ENCODE peak calls at places on chromosomes 1 and 21, in seven cellular contexts. H is OCI-LY7, N is fibroblast of the aortic adventitia, R is AG09309, P is heart right ventricle, V is transverse colon, A is cardiac fibroblast. S is an unnamed sample.

GRCh38 chr1:236759252-236759859 is 35.7 kb upstream of the MTR start:
- DNase-seq in H (peak), N (peak), R (peak), P (no peak), V (no peak), A (peak), S (peak)

GRCh38 chr1:154405762-154406571 is 824 bp downstream of the IL6R start:
- DNase-seq in H (peak), N (peak), R (peak), P (peak), V (peak), A (peak), S (peak)

GRCh38 chr21:44965251-44966022 is 25.6 kb downstream of the SLX9 start:
- DNase-seq in H (no peak), N (no peak), R (peak), P (no peak), V (no peak), A (peak), S (no peak)

GRCh38 chr1:170662561-170662971 is 1.4 kb upstream of the PRRX1 start:
- DNase-seq in H (no peak), N (peak), R (no peak), P (no peak), V (no peak), A (peak), S (no peak)

GRCh38 chr1:160645386-160646063 is 1.3 kb downstream of the SLAMF1 start:
- DNase-seq in H (no peak), N (no peak), R (no peak), P (no peak), V (no peak), A (no peak), S (no peak)

GRCh38 chr1:197356723-197357533 is 88.9 kb downstream of the CRB1 start:
- DNase-seq in H (peak), N (peak), R (peak), P (peak), V (no peak), A (peak), S (peak)

GRCh38 chr1:171801395-171801990 is 20.0 kb downstream of the METTL13 start:
- DNase-seq in H (peak), N (peak), R (no peak), P (no peak), V (no peak), A (peak), S (peak)

GRCh38 chr1:67307251-67308060 is at the start of gene IL12RB2:
- DNase-seq in H (no peak), N (no peak), R (no peak), P (no peak), V (peak), A (no peak), S (peak)

GRCh38 chr1:58818991-58819390 is 35.1 kb upstream of the JUN start:
- DNase-seq in H (no peak), N (no peak), R (no peak), P (no peak), V (no peak), A (no peak), S (no peak)

GRCh38 chr1:119181236-119181635 is 40.8 kb upstream of the WARS2 start:
- DNase-seq in H (no peak), N (no peak), R (no peak), P (no peak), V (no peak), A (no peak), S (no peak)

GRCh38 chr1:62076286-62076685 is 118.4 kb upstream of the L1TD1 start:
- DNase-seq in H (no peak), N (peak), R (no peak), P (no peak), V (no peak), A (peak), S (no peak)

GRCh38 chr1:119286587-119287181 is 81.9 kb upstream of the HAO2 start:
- DNase-seq in H (peak), N (peak), R (no peak), P (no peak), V (peak), A (peak), S (peak)

GRCh38 chr1:171251042-171251740 is 2.9 kb downstream of the FMO1 start:
- DNase-seq in H (peak), N (peak), R (no peak), P (peak), V (peak), A (no peak), S (no peak)

GRCh38 chr1:219927956-219928790 is at the start of gene SLC30A10:
- DNase-seq in H (no peak), N (no peak), R (no peak), P (peak), V (peak), A (peak), S (peak)

GRCh38 chr1:29650476-29650875 is 414.2 kb downstream of the PTPRU start:
- DNase-seq in H (no peak), N (no peak), R (no peak), P (peak), V (peak), A (no peak), S (no peak)

GRCh38 chr1:12473596-12474329 is 144.2 kb downstream of the DHRS3 start:
- DNase-seq in H (no peak), N (peak), R (no peak), P (peak), V (no peak), A (no peak), S (no peak)

GRCh38 chr1:10192263-10192662 is 18.1 kb upstream of the KIF1B start:
- DNase-seq in H (no peak), N (no peak), R (no peak), P (no peak), V (no peak), A (no peak), S (no peak)

GRCh38 chr1:10189659-10190058 is 20.7 kb upstream of the KIF1B start:
- DNase-seq in H (peak), N (no peak), R (no peak), P (no peak), V (peak), A (no peak), S (no peak)

GRCh38 chr1:10195570-10195969 is 14.8 kb upstream of the KIF1B start:
- DNase-seq in H (no peak), N (peak), R (no peak), P (no peak), V (no peak), A (peak), S (no peak)

GRCh38 chr1:10196991-10197390 is 13.4 kb upstream of the KIF1B start:
- DNase-seq in H (no peak), N (peak), R (no peak), P (no peak), V (no peak), A (peak), S (no peak)

DNA sequence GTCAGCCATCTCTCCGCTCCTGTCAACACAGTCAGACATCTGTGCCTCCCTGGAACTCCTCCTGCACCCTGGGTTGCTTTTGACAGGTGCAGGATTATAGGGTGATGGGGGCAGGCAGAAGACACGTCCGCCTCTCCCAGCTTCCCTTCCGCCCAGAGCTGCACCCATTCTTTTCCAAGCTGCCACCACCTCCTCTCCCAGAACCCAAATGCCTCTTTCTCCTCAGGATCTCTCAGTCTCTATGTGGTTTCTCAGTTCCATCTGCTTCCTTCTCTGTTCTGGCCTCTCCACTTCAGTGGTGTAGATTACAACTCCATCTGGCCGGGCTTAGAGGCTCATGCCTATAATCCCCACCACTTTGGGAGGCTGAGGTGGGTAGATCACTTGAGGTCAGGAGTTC is 17.0 kb upstream of the KIF1B start:
- DNase-seq in H (no peak), N (no peak), R (no peak), P (no peak), V (no peak), A (no peak), S (no peak)
- TF ChIP-seq CTCF in H (no peak), N (no peak), R (no peak), P (no peak), V (no peak), A (no peak), S (no peak)

DNA sequence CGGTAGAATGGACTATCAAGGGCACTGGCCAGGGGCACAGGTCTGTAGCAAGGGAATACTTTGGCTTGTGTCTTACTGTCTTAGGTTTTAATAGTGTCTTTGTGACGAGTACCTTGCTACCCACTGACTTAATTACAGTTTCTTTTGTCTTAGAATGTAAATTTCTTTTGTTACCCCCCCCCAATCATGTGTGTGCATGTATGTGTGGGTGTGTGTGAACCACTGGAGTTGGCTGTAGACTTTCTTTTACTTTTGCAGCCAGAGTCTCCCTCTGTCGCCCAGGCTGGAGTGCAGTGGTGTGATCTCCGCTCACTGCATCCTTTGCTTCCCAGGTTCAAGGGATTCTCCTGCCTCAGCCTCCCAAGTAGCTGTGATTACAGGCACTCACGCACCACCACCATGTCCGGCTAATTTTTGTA is 61.8 kb upstream of the CLDN14 start:
- DNase-seq in H (no peak), N (no peak), R (no peak), P (no peak), V (no peak), A (no peak), S (no peak)
- TF ChIP-seq CTCF in H (no peak), N (no peak), R (no peak), P (no peak), V (no peak), A (no peak), S (no peak)

DNA sequence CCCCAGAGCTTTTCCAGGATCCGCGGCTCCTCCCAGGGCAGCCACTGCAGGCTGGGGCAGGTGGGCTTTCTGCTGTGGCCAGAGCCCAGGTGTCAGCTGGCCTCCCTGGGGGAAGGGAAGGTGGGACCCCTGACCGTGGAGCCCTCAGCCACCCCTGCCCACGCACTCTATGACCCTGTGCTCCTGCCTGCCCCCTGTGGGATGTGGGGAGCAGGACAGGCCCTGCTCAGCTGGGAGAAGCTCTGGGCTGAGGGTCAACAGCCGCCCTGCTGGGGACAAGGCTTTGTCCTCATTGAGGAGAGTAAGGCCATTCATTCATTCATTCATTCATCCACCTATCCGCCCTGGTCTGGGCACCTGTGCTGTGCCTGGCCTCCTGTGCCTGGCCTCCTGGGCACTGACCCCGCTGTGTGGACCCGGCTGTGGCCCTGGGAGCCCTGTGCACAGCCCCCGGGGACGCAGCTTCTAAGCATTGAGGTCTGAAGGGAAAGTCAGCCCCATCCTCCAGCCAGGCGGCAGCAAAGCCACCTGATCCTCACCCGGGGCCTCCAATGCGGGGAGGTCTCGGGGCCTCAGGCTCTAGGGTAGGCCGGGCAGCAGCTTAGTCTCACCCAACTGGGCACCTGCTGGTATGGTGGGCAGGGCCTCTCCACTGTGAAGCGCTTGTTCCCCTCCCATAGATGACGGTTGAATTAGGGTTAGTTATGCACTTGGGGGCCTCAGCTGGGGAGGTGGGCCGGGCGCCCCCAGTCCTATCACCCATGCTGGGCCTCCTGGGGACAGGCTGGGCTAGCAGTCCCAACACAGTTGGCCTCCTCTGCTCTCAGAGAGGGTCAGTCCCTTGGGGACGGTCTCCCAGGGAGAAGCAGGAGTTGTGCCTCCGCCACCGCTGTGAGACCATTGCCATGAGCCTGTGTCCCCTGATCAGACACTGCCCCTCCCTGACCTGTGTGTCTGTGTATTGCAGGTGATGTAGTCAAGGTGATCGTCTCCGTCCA is 6.0 kb downstream of the TNFRSF14 start:
- DNase-seq in H (no peak), N (no peak), R (no peak), P (no peak), V (no peak), A (no peak), S (no peak)
- TF ChIP-seq CTCF in H (peak), N (peak), R (peak), P (peak), V (no peak), A (peak), S (peak)

DNA sequence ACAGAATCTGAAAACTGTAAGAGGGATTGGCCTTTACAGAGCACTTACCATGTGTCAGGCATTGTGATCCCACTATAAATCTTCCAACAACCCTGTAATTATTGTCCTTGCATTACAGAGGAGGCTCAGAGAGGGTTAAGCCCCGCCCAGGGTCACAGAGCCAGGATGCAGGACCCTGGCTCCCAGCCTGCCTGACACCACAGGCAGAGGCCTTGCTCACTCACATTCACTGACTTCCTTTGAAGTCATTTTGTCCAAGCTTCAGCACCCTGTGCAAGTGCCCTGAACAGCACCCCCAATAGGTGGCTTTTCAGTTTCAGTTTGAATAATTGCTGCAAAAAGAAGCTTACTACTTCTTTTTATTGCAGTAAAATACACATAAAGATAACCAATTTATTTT is 256.8 kb upstream of the NFIA start:
- DNase-seq in H (no peak), N (no peak), R (no peak), P (no peak), V (peak), A (no peak), S (no peak)
- TF ChIP-seq CTCF in H (no peak), N (no peak), R (no peak), P (no peak), V (no peak), A (no peak), S (peak)

GRCh38 chr21:34189506-34189905 is 116.1 kb downstream of the MRPS6 start:
- DNase-seq in H (no peak), N (no peak), R (no peak), P (no peak), V (no peak), A (no peak), S (no peak)

GRCh38 chr21:34186119-34186719 is 112.8 kb downstream of the MRPS6 start:
- DNase-seq in H (no peak), N (peak), R (no peak), P (no peak), V (no peak), A (peak), S (no peak)

GRCh38 chr21:34185051-34185750 is 111.8 kb downstream of the MRPS6 start:
- DNase-seq in H (no peak), N (no peak), R (no peak), P (no peak), V (no peak), A (no peak), S (no peak)

GRCh38 chr21:34190576-34191301 is 117.4 kb downstream of the MRPS6 start:
- DNase-seq in H (no peak), N (no peak), R (no peak), P (no peak), V (no peak), A (no peak), S (no peak)

DNA sequence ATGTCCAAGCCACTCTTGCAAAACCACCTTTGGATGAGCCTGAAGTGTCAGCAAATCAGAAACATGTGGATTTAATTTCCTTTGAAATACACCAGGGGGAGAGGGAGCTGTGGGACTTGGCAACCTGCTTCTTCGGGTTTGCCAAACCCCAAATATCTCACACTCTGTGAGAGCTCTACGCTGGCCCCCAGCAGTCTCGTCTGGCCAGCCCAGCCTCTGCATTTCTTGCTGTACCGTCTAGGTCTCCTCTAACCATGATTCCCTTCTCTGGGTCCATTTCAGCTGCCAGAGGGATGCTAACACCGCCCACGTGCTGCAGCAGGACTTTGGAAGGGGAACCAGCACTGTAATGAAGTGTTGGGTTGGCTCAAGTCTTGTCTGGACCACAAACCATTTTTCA is 114.6 kb downstream of the MRPS6 start:
- DNase-seq in H (no peak), N (peak), R (peak), P (no peak), V (no peak), A (peak), S (no peak)
- TF ChIP-seq CTCF in H (no peak), N (no peak), R (no peak), P (no peak), V (no peak), A (no peak), S (no peak)

DNA sequence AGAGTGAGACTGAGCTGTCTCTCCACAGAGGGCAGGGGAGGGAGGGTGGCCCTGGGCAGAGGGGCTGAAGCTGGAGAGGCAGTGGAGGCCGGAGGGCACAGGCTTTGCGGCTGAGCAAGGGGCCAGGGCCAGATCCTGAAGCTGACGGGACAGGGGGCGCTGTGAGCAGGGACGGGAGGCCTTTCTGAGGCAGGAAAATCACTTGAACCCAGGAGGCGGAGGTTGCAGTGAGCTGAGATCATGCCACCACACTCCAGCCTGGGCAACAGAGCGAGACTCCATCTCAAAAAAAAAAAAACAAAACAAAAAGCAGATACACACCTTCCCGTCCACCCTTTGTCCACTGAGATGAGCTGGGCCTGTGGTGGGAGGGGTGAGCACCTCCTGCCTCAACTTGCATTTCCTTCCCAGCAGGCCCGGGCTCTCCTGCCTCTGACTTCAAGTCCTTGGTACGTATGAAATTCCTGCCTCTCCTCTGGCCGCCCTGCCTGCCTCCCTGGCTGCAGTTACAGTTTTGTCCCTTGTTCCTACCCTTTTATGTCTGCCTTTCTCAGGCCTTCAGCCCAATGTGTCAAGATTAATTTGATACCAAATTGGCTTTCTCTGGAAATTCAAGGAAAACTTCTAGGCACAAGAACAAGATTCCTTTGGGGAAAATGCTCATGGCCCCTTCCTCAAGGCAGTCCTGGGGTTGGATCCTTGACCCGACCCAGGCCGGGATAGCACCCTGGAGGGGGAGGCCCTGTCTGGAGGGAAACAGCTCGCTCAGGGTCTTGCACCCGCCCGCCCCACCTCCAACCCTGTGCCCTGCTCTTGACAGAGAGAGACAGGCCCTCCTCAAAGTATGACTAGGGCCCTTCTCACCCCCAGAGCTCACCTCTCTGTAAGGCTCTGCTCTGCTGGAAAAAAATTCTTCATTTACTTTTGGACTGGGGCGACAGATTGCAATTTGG is 11.2 kb upstream of the ADAMTSL4 start:
- DNase-seq in H (no peak), N (peak), R (no peak), P (no peak), V (no peak), A (peak), S (no peak)
- TF ChIP-seq CTCF in H (peak), N (peak), R (peak), P (no peak), V (no peak), A (no peak), S (peak)

GRCh38 chr1:204973449-204973848 is 69.6 kb upstream of the CNTN2 start:
- DNase-seq in H (no peak), N (no peak), R (no peak), P (no peak), V (no peak), A (no peak), S (no peak)

GRCh38 chr1:204975021-204975420 is 68.0 kb upstream of the CNTN2 start:
- DNase-seq in H (no peak), N (no peak), R (no peak), P (no peak), V (no peak), A (no peak), S (no peak)

GRCh38 chr1:204975568-204976235 is 67.3 kb upstream of the CNTN2 start:
- DNase-seq in H (peak), N (peak), R (no peak), P (peak), V (peak), A (peak), S (peak)

GRCh38 chr1:204972461-204972860 is 70.6 kb upstream of the CNTN2 start:
- DNase-seq in H (no peak), N (peak), R (no peak), P (no peak), V (no peak), A (no peak), S (no peak)

GRCh38 chr1:204974326-204974725 is 68.7 kb upstream of the CNTN2 start:
- DNase-seq in H (no peak), N (no peak), R (no peak), P (no peak), V (no peak), A (no peak), S (no peak)
- TF ChIP-seq CTCF in H (peak), N (no peak), R (no peak), P (no peak), V (no peak), A (no peak), S (no peak)